ENCODE peak calls at places on chromosomes 12 and 14, in nine cellular contexts. Q is activated T-cell treated with anti-CD3 and anti-CD28 coated beads for 4 hours; A is GM04503; Z is activated T-helper 9 cell treated with anti-CD3 and anti-CD28 coated beads, Interleukin-2, amount 50 U/mL, for 16 hours; M is fibroblast of villous mesenchyme; X is NCI-H524 treated with DMSO at 0.1 percent for 48 hours; N is CD4-positive, CD25-positive, alpha-beta regulatory T cell; J is progenitor cell of endocrine pancreas; P is PC-3. B is an unnamed sample.

GRCh38 chr14:46245281-46245680 is 406.3 kb downstream of the RPL10L start:
- DNase-seq in Q (no peak), A (no peak), Z (no peak), M (no peak), X (no peak), N (no peak), J (no peak), P (no peak), B (no peak)

GRCh38 chr12:85626031-85626781 is 210.0 kb downstream of the RASSF9 start:
- DNase-seq in Q (no peak), A (peak), Z (no peak), M (peak), X (no peak), N (no peak), J (no peak), P (peak), B (no peak)

GRCh38 chr12:52175411-52176350 is 16.1 kb downstream of the KRT80 start:
- DNase-seq in Q (no peak), A (no peak), Z (no peak), M (peak), X (no peak), N (no peak), J (no peak), P (no peak), B (no peak)

GRCh38 chr14:24353551-24354529 is 14.0 kb upstream of the RIPK3 start:
- DNase-seq in Q (no peak), A (peak), Z (no peak), M (peak), X (no peak), N (no peak), J (no peak), P (peak), B (no peak)

GRCh38 chr12:1884651-1885050 is 33.8 kb downstream of the CACNA2D4 start:
- DNase-seq in Q (no peak), A (no peak), Z (no peak), M (no peak), X (no peak), N (no peak), J (no peak), P (no peak), B (no peak)

GRCh38 chr14:88840926-88841325 is 16.5 kb downstream of the TTC8 start:
- DNase-seq in Q (no peak), A (no peak), Z (no peak), M (no peak), X (no peak), N (no peak), J (no peak), P (no peak), B (no peak)

GRCh38 chr12:93134175-93134574 is 205.1 kb upstream of the EEA1 start:
- DNase-seq in Q (no peak), A (no peak), Z (no peak), M (no peak), X (no peak), N (no peak), J (no peak), P (no peak), B (no peak)

GRCh38 chr12:131210506-131211278 is 257.0 kb downstream of the ADGRD1 start:
- DNase-seq in Q (no peak), A (no peak), Z (no peak), M (no peak), X (no peak), N (no peak), J (no peak), P (no peak), B (peak)

GRCh38 chr14:102116361-102117180 is 23.1 kb upstream of the WDR20 start:
- DNase-seq in Q (no peak), A (no peak), Z (no peak), M (no peak), X (no peak), N (no peak), J (no peak), P (no peak), B (peak)

GRCh38 chr14:89165189-89165809 is 251.7 kb downstream of the FOXN3 start:
- DNase-seq in Q (no peak), A (no peak), Z (no peak), M (peak), X (no peak), N (peak), J (no peak), P (no peak), B (no peak)

GRCh38 chr14:105701456-105702274 is 175.3 kb downstream of the TMEM121 start:
- DNase-seq in Q (no peak), A (no peak), Z (no peak), M (no peak), X (no peak), N (no peak), J (no peak), P (no peak), B (no peak)

GRCh38 chr14:63986789-63987533 is 134.2 kb downstream of the SYNE2 start:
- DNase-seq in Q (no peak), A (peak), Z (no peak), M (peak), X (no peak), N (no peak), J (no peak), P (peak), B (no peak)

GRCh38 chr14:89012272-89013097 is 188.0 kb downstream of the TTC8 start:
- DNase-seq in Q (no peak), A (no peak), Z (no peak), M (no peak), X (no peak), N (no peak), J (no peak), P (no peak), B (no peak)

GRCh38 chr14:71290960-71291466 is 383.8 kb downstream of the PCNX1 start:
- DNase-seq in Q (peak), A (peak), Z (no peak), M (peak), X (no peak), N (peak), J (no peak), P (peak), B (peak)

GRCh38 chr14:33375781-33376180 is 437.1 kb downstream of the NPAS3 start:
- DNase-seq in Q (no peak), A (peak), Z (no peak), M (peak), X (no peak), N (no peak), J (no peak), P (no peak), B (no peak)

GRCh38 chr12:103505371-103506236 is 9.8 kb upstream of the C12orf42 start:
- DNase-seq in Q (no peak), A (no peak), Z (peak), M (no peak), X (no peak), N (peak), J (no peak), P (peak), B (no peak)

GRCh38 chr12:28610401-28611114 is 420.3 kb downstream of the CCDC91 start:
- DNase-seq in Q (no peak), A (no peak), Z (no peak), M (no peak), X (no peak), N (no peak), J (no peak), P (no peak), B (no peak)

GRCh38 chr12:52402873-52403510 is 3.1 kb downstream of the KRT82 start:
- DNase-seq in Q (no peak), A (no peak), Z (no peak), M (no peak), X (no peak), N (no peak), J (no peak), P (no peak), B (no peak)

GRCh38 chr12:3885179-3886094 is 12.2 kb upstream of the PARP11 start:
- DNase-seq in Q (peak), A (peak), Z (no peak), M (peak), X (peak), N (peak), J (no peak), P (peak), B (no peak)